ENCODE peak calls at places on chromosomes 7 and 10, in seven cellular contexts. M is adrenal gland; T is WERI-Rb-1; G is CD4-positive, alpha-beta T cell; X is astrocyte of the spinal cord; F is AG04449; V is H9. Q is an unnamed sample.

GRCh38 chr7:49166441-49166840 is 242.1 kb downstream of the CDC14C start:
- DNase-seq in M (no peak), T (peak), G (no peak), X (peak), F (no peak), V (no peak), Q (no peak)

GRCh38 chr7:115995701-115996100 is 34.9 kb downstream of the TFEC start:
- DNase-seq in M (no peak), T (no peak), G (no peak), X (no peak), F (no peak), V (no peak), Q (no peak)

GRCh38 chr10:31321396-31321941 is 2.5 kb downstream of the ZEB1 start:
- DNase-seq in M (no peak), T (no peak), G (peak), X (peak), F (no peak), V (no peak), Q (no peak)

GRCh38 chr7:3244241-3244814 is 56.7 kb upstream of the SDK1 start:
- DNase-seq in M (no peak), T (peak), G (no peak), X (peak), F (no peak), V (no peak), Q (no peak)

GRCh38 chr7:37031571-37032257 is 307.4 kb upstream of the AOAH start:
- DNase-seq in M (peak), T (no peak), G (peak), X (peak), F (peak), V (peak), Q (no peak)

GRCh38 chr7:2967238-2967637 is 76.4 kb downstream of the CARD11 start:
- DNase-seq in M (no peak), T (no peak), G (no peak), X (no peak), F (no peak), V (no peak), Q (no peak)

GRCh38 chr7:158353606-158354570 is 233.7 kb downstream of the PTPRN2 start:
- DNase-seq in M (no peak), T (peak), G (no peak), X (no peak), F (no peak), V (peak), Q (no peak)

GRCh38 chr10:59881640-59882039 is 24.7 kb downstream of the CCDC6 start:
- DNase-seq in M (no peak), T (no peak), G (no peak), X (no peak), F (no peak), V (no peak), Q (no peak)

GRCh38 chr10:114767589-114768393 is 53.8 kb upstream of the FHIP2A start:
- DNase-seq in M (peak), T (peak), G (no peak), X (no peak), F (no peak), V (peak), Q (no peak)

GRCh38 chr10:1297566-1298301 is 241.5 kb downstream of the WDR37 start:
- DNase-seq in M (no peak), T (no peak), G (no peak), X (no peak), F (no peak), V (peak), Q (no peak)

GRCh38 chr7:151658778-151659177 is 139.1 kb upstream of the RHEB start:
- DNase-seq in M (no peak), T (no peak), G (no peak), X (no peak), F (no peak), V (no peak), Q (no peak)

GRCh38 chr7:79615871-79616640 is 162.6 kb upstream of the MAGI2 start:
- DNase-seq in M (no peak), T (no peak), G (no peak), X (no peak), F (no peak), V (no peak), Q (no peak)

GRCh38 chr7:123538189-123538714 is 3.9 kb upstream of the IQUB start:
- DNase-seq in M (no peak), T (no peak), G (no peak), X (peak), F (peak), V (no peak), Q (no peak)

GRCh38 chr7:55365103-55365679 is at the start of gene LANCL2:
- DNase-seq in M (peak), T (peak), G (peak), X (peak), F (no peak), V (peak), Q (no peak)

GRCh38 chr7:99737726-99738125 is 2.7 kb upstream of the CYP3A7 start:
- DNase-seq in M (no peak), T (no peak), G (no peak), X (no peak), F (no peak), V (no peak), Q (no peak)

GRCh38 chr7:76129836-76130235 is 71.9 kb upstream of the SRRM3 start:
- DNase-seq in M (no peak), T (no peak), G (no peak), X (no peak), F (no peak), V (no peak), Q (no peak)

GRCh38 chr10:90849956-90850749 is 7.7 kb downstream of the HTR7 start:
- DNase-seq in M (no peak), T (no peak), G (no peak), X (peak), F (no peak), V (no peak), Q (no peak)

GRCh38 chr7:26278769-26279168 is 12.9 kb upstream of the SNX10 start:
- DNase-seq in M (no peak), T (no peak), G (no peak), X (no peak), F (no peak), V (no peak), Q (no peak)

GRCh38 chr7:67018940-67019339 is 22.3 kb downstream of the TYW1 start:
- DNase-seq in M (no peak), T (no peak), G (no peak), X (no peak), F (no peak), V (no peak), Q (no peak)

GRCh38 chr7:139895141-139895829 is 66.2 kb downstream of the TBXAS1 start:
- DNase-seq in M (no peak), T (peak), G (no peak), X (peak), F (no peak), V (no peak), Q (no peak)

GRCh38 chr7:151249034-151249731 is 689 bp upstream of the SMARCD3 start:
- DNase-seq in M (peak), T (peak), G (peak), X (peak), F (no peak), V (no peak), Q (no peak)

GRCh38 chr7:128266891-128267839 is 26.1 kb downstream of the LEP start:
- DNase-seq in M (peak), T (peak), G (no peak), X (peak), F (peak), V (peak), Q (no peak)

GRCh38 chr10:120477723-120478270 is 20.8 kb downstream of the PLPP4 start:
- DNase-seq in M (no peak), T (no peak), G (no peak), X (peak), F (no peak), V (peak), Q (no peak)

GRCh38 chr10:3889961-3890522 is 105.0 kb upstream of the KLF6 start:
- DNase-seq in M (no peak), T (no peak), G (no peak), X (peak), F (peak), V (no peak), Q (no peak)

GRCh38 chr10:122034149-122034756 is 45.3 kb downstream of the TACC2 start:
- DNase-seq in M (no peak), T (no peak), G (no peak), X (no peak), F (no peak), V (no peak), Q (no peak)

GRCh38 chr10:60134548-60134947 is 228.2 kb upstream of the CCDC6 start:
- DNase-seq in M (no peak), T (no peak), G (no peak), X (no peak), F (no peak), V (no peak), Q (no peak)

GRCh38 chr7:41003031-41003925 is 699.6 kb downstream of the INHBA start:
- DNase-seq in M (peak), T (peak), G (no peak), X (peak), F (no peak), V (peak), Q (peak)

GRCh38 chr7:74481458-74482324 is 28.0 kb downstream of the GTF2IRD1 start:
- DNase-seq in M (no peak), T (no peak), G (no peak), X (peak), F (no peak), V (no peak), Q (no peak)

GRCh38 chr10:23695825-23696420 is 257.0 kb downstream of the OTUD1 start:
- DNase-seq in M (no peak), T (no peak), G (no peak), X (no peak), F (no peak), V (peak), Q (no peak)

GRCh38 chr10:23694921-23695824 is 256.3 kb downstream of the OTUD1 start:
- DNase-seq in M (no peak), T (peak), G (no peak), X (no peak), F (no peak), V (peak), Q (no peak)

GRCh38 chr10:23694446-23694920 is 255.6 kb downstream of the OTUD1 start:
- DNase-seq in M (no peak), T (peak), G (no peak), X (peak), F (no peak), V (peak), Q (no peak)

GRCh38 chr10:23693895-23694294 is 255.0 kb downstream of the OTUD1 start:
- DNase-seq in M (no peak), T (no peak), G (no peak), X (no peak), F (no peak), V (peak), Q (no peak)

GRCh38 chr10:23693398-23693797 is 254.5 kb downstream of the OTUD1 start:
- DNase-seq in M (no peak), T (no peak), G (no peak), X (no peak), F (no peak), V (peak), Q (no peak)
- TF ChIP-seq CTCF in M (no peak), T (no peak), G (no peak), X (no peak), F (peak), V (peak), Q (no peak)

DNA sequence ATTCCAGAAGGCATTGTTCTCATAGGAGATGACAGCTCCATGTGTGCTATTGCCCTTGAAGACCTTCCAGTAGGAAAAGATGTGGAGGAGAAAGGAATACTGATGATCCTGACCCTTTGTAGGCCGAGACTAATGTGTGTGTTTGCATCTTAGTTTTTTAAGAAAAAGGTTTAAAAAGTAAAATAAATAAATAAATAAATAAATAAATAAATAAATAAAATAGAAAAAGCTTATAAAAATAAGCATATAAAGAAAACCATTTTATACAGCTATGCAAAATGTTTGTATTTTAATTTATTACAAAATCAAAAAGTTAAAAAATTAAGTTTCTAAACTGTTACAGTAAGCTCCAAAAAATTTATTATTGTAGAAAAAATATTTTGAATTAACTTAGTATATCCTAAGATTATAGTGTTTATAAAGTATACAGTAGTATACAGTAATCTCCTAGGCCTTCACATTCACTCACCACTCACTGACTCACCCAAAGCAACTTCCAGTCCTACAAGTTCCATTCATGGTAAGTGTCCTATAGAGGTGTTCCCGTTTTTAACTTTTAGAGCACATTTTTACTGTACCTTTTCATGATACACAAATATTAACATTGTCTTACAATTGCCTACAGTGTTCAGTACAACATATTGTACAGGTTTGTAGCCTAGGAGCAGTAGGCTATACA is 435.2 kb upstream of the SEMA3A start:
- DNase-seq in M (no peak), T (no peak), G (no peak), X (no peak), F (no peak), V (no peak), Q (no peak)
- TF ChIP-seq CTCF in M (no peak), T (no peak), G (no peak), X (no peak), F (no peak), V (no peak), Q (no peak)

GRCh38 chr10:75121322-75121721 is 9.9 kb downstream of the SAMD8 start:
- DNase-seq in M (no peak), T (no peak), G (no peak), X (no peak), F (no peak), V (no peak), Q (no peak)
- TF ChIP-seq CTCF in M (no peak), T (no peak), G (no peak), X (no peak), F (no peak), V (no peak), Q (no peak)

GRCh38 chr7:1798191-1798590 is 128.1 kb downstream of the ELFN1 start:
- DNase-seq in M (no peak), T (no peak), G (no peak), X (no peak), F (no peak), V (no peak), Q (no peak)

GRCh38 chr7:1800876-1801275 is 130.8 kb downstream of the ELFN1 start:
- DNase-seq in M (no peak), T (no peak), G (no peak), X (no peak), F (no peak), V (no peak), Q (no peak)

GRCh38 chr7:1794888-1795542 is 124.9 kb downstream of the ELFN1 start:
- DNase-seq in M (no peak), T (no peak), G (no peak), X (no peak), F (no peak), V (no peak), Q (no peak)
- TF ChIP-seq CTCF in M (no peak), T (peak), G (no peak), X (peak), F (peak), V (peak), Q (peak)

DNA sequence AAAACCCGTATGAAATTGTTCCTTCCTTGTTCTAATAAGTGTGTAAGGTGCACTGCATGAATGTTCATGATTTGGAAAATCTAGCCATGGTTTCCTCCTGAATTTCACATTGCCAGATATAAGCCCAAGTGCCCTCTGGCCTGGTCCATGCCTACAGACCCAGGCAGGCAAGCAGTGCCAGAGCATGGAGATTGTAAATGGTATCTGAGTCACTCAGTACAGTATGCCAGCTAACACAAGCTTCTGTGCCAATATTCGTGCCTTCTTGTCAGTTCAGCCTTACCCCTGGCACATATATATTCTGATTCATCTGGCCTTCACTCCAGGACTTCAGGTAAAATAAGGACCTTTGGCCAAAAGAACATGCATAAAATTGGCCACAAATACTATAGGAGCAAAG is 38.4 kb upstream of the PDE1C start:
- DNase-seq in M (no peak), T (no peak), G (no peak), X (no peak), F (no peak), V (no peak), Q (no peak)
- TF ChIP-seq CTCF in M (no peak), T (no peak), G (no peak), X (no peak), F (no peak), V (no peak), Q (no peak)

DNA sequence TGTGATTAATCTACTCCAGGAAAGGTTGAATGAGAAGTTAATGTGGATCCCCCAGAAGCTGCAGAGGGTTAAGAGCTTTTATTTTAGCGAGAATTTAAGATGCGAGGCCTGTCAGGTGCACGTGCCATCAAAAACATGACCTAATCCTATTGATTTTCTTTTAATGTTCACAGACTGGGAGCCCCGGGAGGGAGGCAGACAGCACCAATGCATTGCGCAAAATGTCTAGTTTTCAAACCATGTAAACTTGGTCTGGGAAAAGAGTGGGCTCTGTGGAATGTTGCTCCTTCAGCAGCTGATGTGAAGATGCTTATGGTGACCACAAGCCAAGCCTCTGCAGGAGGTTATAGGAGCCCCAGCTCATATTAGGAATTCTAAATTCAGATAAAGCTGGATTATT is 172.0 kb upstream of the ITGB1 start:
- DNase-seq in M (no peak), T (no peak), G (no peak), X (peak), F (peak), V (no peak), Q (no peak)
- TF ChIP-seq CTCF in M (no peak), T (no peak), G (no peak), X (no peak), F (no peak), V (no peak), Q (no peak)

DNA sequence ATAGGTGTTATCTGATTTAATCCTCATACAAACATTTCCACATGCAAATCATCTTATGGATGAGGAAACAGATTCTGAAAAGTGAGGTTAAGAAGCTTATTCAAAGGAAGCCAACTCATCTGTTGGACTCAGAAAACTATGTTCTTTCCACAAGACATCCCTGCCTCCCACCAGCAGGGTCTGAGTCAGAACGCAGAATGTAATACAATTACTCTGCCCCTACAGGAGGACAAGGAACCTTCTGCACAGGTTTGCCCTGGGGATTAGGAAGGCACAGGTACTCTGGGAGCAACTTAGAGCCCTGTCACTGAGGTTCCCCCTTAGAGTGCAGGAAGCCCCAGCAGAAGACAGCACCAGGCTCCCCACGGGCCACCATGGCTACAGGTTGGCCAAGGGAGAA is 255.7 kb downstream of the TNS3 start:
- DNase-seq in M (no peak), T (peak), G (no peak), X (peak), F (no peak), V (no peak), Q (no peak)
- TF ChIP-seq CTCF in M (no peak), T (peak), G (no peak), X (peak), F (peak), V (peak), Q (no peak)

GRCh38 chr7:4641091-4641666 is 40.9 kb upstream of the FOXK1 start:
- DNase-seq in M (no peak), T (no peak), G (no peak), X (no peak), F (no peak), V (no peak), Q (no peak)
- TF ChIP-seq CTCF in M (no peak), T (peak), G (no peak), X (no peak), F (no peak), V (no peak), Q (no peak)